ENCODE peak calls at places on chromosome 13, in ten cellular contexts. M, D, S, G, J, P, L, X, R and I are unnamed samples.

GRCh38 chr13:60226507-60226906 is 62.8 kb upstream of the DIAPH3 start:
- DNase-seq in M (peak; percentile 54), D (no peak), S (peak; percentile 2), G (no peak), J (peak; percentile 69), P (peak; percentile 48), L (no peak), X (no peak), R (peak; percentile 25), I (peak; percentile 40)

GRCh38 chr13:97582170-97582569 is 148.2 kb downstream of the RAP2A start:
- DNase-seq in M (no peak), D (no peak), S (no peak), G (no peak), J (no peak), P (no peak), L (no peak), X (no peak), R (no peak), I (no peak)

GRCh38 chr13:54092686-54093085 is 1064.1 kb downstream of the OLFM4 start:
- DNase-seq in M (no peak), D (no peak), S (no peak), G (no peak), J (no peak), P (no peak), L (no peak), X (no peak), R (no peak), I (no peak)

GRCh38 chr13:91767681-91768080 is 369.3 kb downstream of the GPC5 start:
- DNase-seq in M (peak; percentile 22), D (no peak), S (no peak), G (no peak), J (peak; percentile 60), P (no peak), L (no peak), X (no peak), R (no peak), I (no peak)

GRCh38 chr13:23567792-23568480 is 2.3 kb upstream of the TNFRSF19 start:
- DNase-seq in M (no peak), D (no peak), S (no peak), G (no peak), J (peak; percentile 37), P (no peak), L (no peak), X (no peak), R (peak; percentile 24), I (peak; percentile 78)

GRCh38 chr13:88303157-88303556 is 632.0 kb downstream of the SLITRK5 start:
- DNase-seq in M (no peak), D (no peak), S (no peak), G (no peak), J (no peak), P (no peak), L (no peak), X (no peak), R (no peak), I (no peak)

GRCh38 chr13:28494537-28494860 is 429 bp downstream of the FLT1 start:
- DNase-seq in M (no peak), D (no peak), S (no peak), G (no peak), J (no peak), P (peak; percentile 37), L (no peak), X (no peak), R (no peak), I (peak; percentile 56)

GRCh38 chr13:37295046-37295445 is 189.6 kb upstream of the CSNK1A1L start:
- DNase-seq in M (no peak), D (no peak), S (peak; percentile 16), G (no peak), J (no peak), P (peak; percentile 67), L (peak; percentile 48), X (no peak), R (peak; percentile 9), I (no peak)

GRCh38 chr13:107867701-107868661 is 347.4 kb downstream of the LIG4 start:
- DNase-seq in M (peak; percentile 58), D (no peak), S (peak; percentile 32), G (no peak), J (no peak), P (peak; percentile 39), L (peak; percentile 24), X (no peak), R (peak; percentile 36), I (peak; percentile 86)

GRCh38 chr13:30796833-30797601 is 61.7 kb downstream of the ALOX5AP start:
- DNase-seq in M (no peak), D (no peak), S (peak; percentile 78), G (no peak), J (no peak), P (peak; percentile 58), L (no peak), X (no peak), R (peak; percentile 44), I (no peak)

GRCh38 chr13:80084086-80084676 is 256.7 kb downstream of the SPRY2 start:
- DNase-seq in M (peak; percentile 95), D (no peak), S (peak; percentile 78), G (no peak), J (peak; percentile 13), P (peak; percentile 96), L (no peak), X (peak; percentile 91), R (peak; percentile 83), I (no peak)

GRCh38 chr13:78602561-78603239 is 652 bp downstream of the POU4F1 start:
- DNase-seq in M (peak; percentile 14), D (no peak), S (no peak), G (no peak), J (no peak), P (no peak), L (no peak), X (no peak), R (no peak), I (no peak)

GRCh38 chr13:24684600-24684998 is 4.4 kb downstream of the ATP12A start:
- DNase-seq in M (no peak), D (no peak), S (no peak), G (no peak), J (no peak), P (no peak), L (no peak), X (no peak), R (no peak), I (no peak)

GRCh38 chr13:38637576-38637975 is 49.3 kb upstream of the FREM2 start:
- DNase-seq in M (no peak), D (no peak), S (no peak), G (no peak), J (peak; percentile 14), P (no peak), L (no peak), X (no peak), R (no peak), I (no peak)

GRCh38 chr13:38636106-38636505 is 50.8 kb upstream of the FREM2 start:
- DNase-seq in M (no peak), D (no peak), S (no peak), G (no peak), J (no peak), P (no peak), L (no peak), X (no peak), R (no peak), I (no peak)

GRCh38 chr13:38641164-38641948 is 45.5 kb upstream of the FREM2 start:
- DNase-seq in M (no peak), D (no peak), S (no peak), G (no peak), J (no peak), P (peak; percentile 7), L (no peak), X (no peak), R (no peak), I (no peak)

GRCh38 chr13:38635030-38635429 is 51.8 kb upstream of the FREM2 start:
- DNase-seq in M (no peak), D (no peak), S (no peak), G (no peak), J (peak; percentile 32), P (no peak), L (no peak), X (no peak), R (no peak), I (no peak)

GRCh38 chr13:38636756-38637155 is 50.1 kb upstream of the FREM2 start:
- DNase-seq in M (no peak), D (no peak), S (no peak), G (no peak), J (peak; percentile 84), P (no peak), L (no peak), X (no peak), R (no peak), I (no peak)
- TF ChIP-seq CTCF in M (no peak), D (no peak), S (no peak), G (no peak), J (no peak), P (no peak), L (no peak), X (no peak), R (no peak), I (no peak)

GRCh38 chr13:45621950-45622349 is 6.4 kb upstream of the ERICH6B start:
- DNase-seq in M (no peak), D (no peak), S (no peak), G (no peak), J (no peak), P (no peak), L (no peak), X (no peak), R (no peak), I (no peak)

GRCh38 chr13:45626731-45627374 is 11.3 kb upstream of the ERICH6B start:
- DNase-seq in M (no peak), D (no peak), S (peak; percentile 12), G (no peak), J (no peak), P (no peak), L (no peak), X (no peak), R (peak; percentile 7), I (no peak)

GRCh38 chr13:45627656-45628055 is 12.1 kb upstream of the ERICH6B start:
- DNase-seq in M (no peak), D (no peak), S (no peak), G (no peak), J (no peak), P (no peak), L (no peak), X (no peak), R (no peak), I (no peak)

GRCh38 chr13:45628094-45628493 is 12.6 kb upstream of the ERICH6B start:
- DNase-seq in M (no peak), D (no peak), S (no peak), G (no peak), J (no peak), P (no peak), L (no peak), X (no peak), R (no peak), I (no peak)

GRCh38 chr13:45623516-45624090 is 8.1 kb upstream of the ERICH6B start:
- DNase-seq in M (peak; percentile 36), D (no peak), S (no peak), G (no peak), J (peak; percentile 32), P (peak; percentile 39), L (no peak), X (no peak), R (no peak), I (no peak)
- TF ChIP-seq CTCF in M (peak; percentile 45), D (no peak), S (peak; percentile 62), G (peak; percentile 19), J (peak; percentile 35), P (peak; percentile 55), L (peak; percentile 34), X (peak; percentile 31), R (peak; percentile 60), I (peak; percentile 50)

GRCh38 chr13:29595380-29596063 is at the start of gene SLC7A1:
- DNase-seq in M (peak; percentile 67), D (peak; percentile 57), S (peak; percentile 73), G (peak; percentile 87), J (peak; percentile 94), P (peak; percentile 70), L (peak; percentile 75), X (no peak), R (peak; percentile 72), I (peak; percentile 85)
- TF ChIP-seq CTCF in M (no peak), D (no peak), S (no peak), G (peak; percentile 18), J (peak; percentile 20), P (no peak), L (no peak), X (no peak), R (peak; percentile 18), I (no peak)

GRCh38 chr13:50081106-50081898 is 66.1 kb downstream of the KCNRG start:
- DNase-seq in M (no peak), D (peak; percentile 45), S (no peak), G (peak; percentile 80), J (peak; percentile 72), P (no peak), L (peak; percentile 66), X (no peak), R (no peak), I (peak; percentile 63)
- TF ChIP-seq CTCF in M (no peak), D (no peak), S (no peak), G (no peak), J (peak; percentile 15), P (peak; percentile 6), L (peak; percentile 1), X (no peak), R (no peak), I (no peak)